ENCODE peak calls at places on chromosomes 12 and 14, in six cellular contexts. L is A549, V is HepG2, S is endothelial cell of umbilical vein, O is K562, M is GM12878. U is an unnamed sample.

GRCh38 chr14:95814363-95815225 is 62.0 kb upstream of the TUNAR start:
- DNase-seq in L (no peak), V (no peak), S (no peak), O (no peak), M (no peak), U (no peak)

GRCh38 chr12:52561880-52562449 is 9.0 kb upstream of the KRT71 start:
- DNase-seq in L (peak; percentile 41), V (peak; percentile 21), S (no peak), O (peak; percentile 6), M (no peak), U (no peak)

GRCh38 chr12:117141097-117141898 is 42.1 kb upstream of the TESC start:
- DNase-seq in L (no peak), V (no peak), S (no peak), O (no peak), M (no peak), U (no peak)

GRCh38 chr14:99201351-99202073 is 70.5 kb downstream of the BCL11B start:
- DNase-seq in L (no peak), V (no peak), S (no peak), O (no peak), M (no peak), U (no peak)

GRCh38 chr12:108430245-108430644 is 84.8 kb upstream of the FICD start:
- DNase-seq in L (no peak), V (no peak), S (no peak), O (no peak), M (no peak), U (no peak)

GRCh38 chr12:22046090-22046967 is at the start of gene CMAS:
- DNase-seq in L (peak; percentile 79), V (peak; percentile 36), S (peak; percentile 56), O (peak; percentile 94), M (peak; percentile 16), U (peak; percentile 94)

GRCh38 chr12:55688716-55689655 is 18.7 kb downstream of the ITGA7 start:
- DNase-seq in L (no peak), V (no peak), S (no peak), O (no peak), M (no peak), U (no peak)

GRCh38 chr12:53538209-53538689 is 31.0 kb upstream of the NPFF start:
- DNase-seq in L (peak; percentile 42), V (peak; percentile 94), S (peak; percentile 50), O (no peak), M (no peak), U (peak; percentile 54)

GRCh38 chr12:76636141-76636692 is 76.6 kb upstream of the OSBPL8 start:
- DNase-seq in L (no peak), V (no peak), S (peak; percentile 22), O (peak; percentile 60), M (no peak), U (no peak)

GRCh38 chr12:25526778-25527177 is 26.3 kb downstream of the LMNTD1 start:
- DNase-seq in L (no peak), V (no peak), S (no peak), O (no peak), M (no peak), U (no peak)

GRCh38 chr12:120388711-120389431 is 19.9 kb upstream of the MSI1 start:
- DNase-seq in L (no peak), V (no peak), S (no peak), O (no peak), M (no peak), U (no peak)

GRCh38 chr14:103073367-103073875 is 10.6 kb upstream of the LBHD2 start:
- DNase-seq in L (peak; percentile 86), V (no peak), S (no peak), O (no peak), M (no peak), U (no peak)

GRCh38 chr12:14716848-14717444 is 20.5 kb upstream of the GUCY2C start:
- DNase-seq in L (peak; percentile 71), V (peak; percentile 52), S (peak; percentile 52), O (peak; percentile 44), M (no peak), U (peak; percentile 59)

GRCh38 chr12:8734873-8735381 is 37.1 kb downstream of the RIMKLB start:
- DNase-seq in L (no peak), V (no peak), S (no peak), O (no peak), M (no peak), U (no peak)

GRCh38 chr12:120640840-120641833 is 711 bp downstream of the CABP1 start:
- DNase-seq in L (peak; percentile 56), V (peak; percentile 22), S (peak; percentile 46), O (peak; percentile 70), M (no peak), U (peak; percentile 80)

GRCh38 chr14:60161176-60162107 is 3.8 kb downstream of the DHRS7 start:
- DNase-seq in L (no peak), V (peak; percentile 38), S (no peak), O (no peak), M (no peak), U (peak; percentile 13)
- TF ChIP-seq MYC in L (no peak), V (no peak), S (no peak), O (no peak), M (no peak), U (no peak)

GRCh38 chr12:6450869-6451347 is 934 bp upstream of the TAPBPL start:
- DNase-seq in L (no peak), V (no peak), S (no peak), O (no peak), M (no peak), U (no peak)

GRCh38 chr12:6450091-6450868 is 1.6 kb upstream of the TAPBPL start:
- DNase-seq in L (no peak), V (no peak), S (no peak), O (no peak), M (no peak), U (no peak)

GRCh38 chr12:6451348-6452244 is at the start of gene TAPBPL:
- DNase-seq in L (peak; percentile 47), V (peak; percentile 89), S (peak; percentile 89), O (peak; percentile 38), M (peak; percentile 75), U (peak; percentile 79)

GRCh38 chr12:6452245-6452731 is 446 bp downstream of the TAPBPL start:
- DNase-seq in L (no peak), V (no peak), S (no peak), O (peak; percentile 12), M (no peak), U (no peak)

GRCh38 chr12:6452908-6453630 is 1.2 kb downstream of the TAPBPL start:
- DNase-seq in L (no peak), V (no peak), S (no peak), O (no peak), M (no peak), U (no peak)
- TF ChIP-seq MYC in L (no peak), V (no peak), S (no peak), O (no peak), M (no peak), U (no peak)

GRCh38 chr14:22918519-22918808 is 485 bp downstream of the RBM23 start:
- DNase-seq in L (no peak), V (no peak), S (no peak), O (no peak), M (peak; percentile 17), U (no peak)
- TF ChIP-seq MYC in L (no peak), V (no peak), S (no peak), O (no peak), M (no peak), U (no peak)

GRCh38 chr12:57395121-57395520 is 35.7 kb downstream of the R3HDM2 start:
- DNase-seq in L (no peak), V (no peak), S (no peak), O (no peak), M (no peak), U (no peak)

GRCh38 chr12:57401165-57401564 is 29.7 kb downstream of the R3HDM2 start:
- DNase-seq in L (peak; percentile 15), V (no peak), S (no peak), O (peak; percentile 17), M (no peak), U (no peak)

DNA sequence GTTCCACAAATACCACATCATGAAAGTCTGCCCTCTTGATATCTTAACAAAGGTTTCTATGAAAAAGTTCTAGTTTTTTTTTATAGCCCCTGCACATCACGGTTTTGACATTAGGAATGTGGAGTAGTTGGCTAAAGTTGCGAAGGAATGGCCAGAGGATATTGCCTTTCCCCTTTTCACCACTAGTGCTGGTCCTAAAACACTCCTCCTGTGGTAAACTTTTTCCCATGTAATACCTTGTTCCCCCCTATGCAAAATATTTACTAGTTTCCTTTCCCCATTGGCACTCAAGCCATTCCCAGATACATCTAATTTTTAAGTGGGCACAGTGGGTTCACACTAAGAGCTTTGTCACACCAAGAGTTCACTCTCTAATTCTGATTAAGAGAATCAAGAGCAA is 33.4 kb downstream of the R3HDM2 start:
- DNase-seq in L (no peak), V (no peak), S (no peak), O (no peak), M (no peak), U (no peak)
- TF ChIP-seq MYC in L (no peak), V (no peak), S (no peak), O (no peak), M (no peak), U (no peak)

DNA sequence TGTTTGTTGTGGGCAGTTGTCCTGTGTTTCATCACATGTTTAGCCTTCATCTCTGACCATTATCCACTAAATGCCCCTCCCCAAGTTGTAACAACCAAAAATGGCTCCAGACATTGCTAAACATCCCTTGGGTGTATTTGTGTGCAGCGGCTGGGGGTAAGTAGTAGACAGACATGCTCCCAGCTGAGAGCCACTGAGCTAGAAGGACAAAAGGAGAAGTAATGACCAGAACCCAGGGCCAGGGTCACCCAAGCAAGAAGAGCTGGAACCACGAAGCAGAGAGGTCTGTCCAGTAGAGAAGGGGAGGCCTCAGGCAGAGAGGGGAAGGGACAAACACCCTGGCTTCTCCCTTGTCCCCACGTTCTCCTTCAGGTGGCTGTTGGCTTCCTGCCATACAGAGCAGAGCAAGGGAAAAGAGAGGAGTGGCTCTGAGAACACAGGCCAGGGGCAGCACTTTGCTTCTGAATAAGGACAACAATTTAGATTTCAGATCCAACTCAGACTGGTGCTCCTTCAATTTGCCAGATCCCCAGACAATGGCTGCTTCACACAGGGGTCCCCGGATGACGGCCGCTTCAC is 55.2 kb downstream of the NDUFA12 start:
- DNase-seq in L (no peak), V (peak; percentile 16), S (no peak), O (no peak), M (no peak), U (peak; percentile 82)
- TF ChIP-seq MYC in L (no peak), V (no peak), S (no peak), O (no peak), M (no peak), U (no peak)

GRCh38 chr14:38856798-38857197 is 246.2 kb downstream of the SEC23A start:
- DNase-seq in L (no peak), V (no peak), S (no peak), O (no peak), M (no peak), U (no peak)
- TF ChIP-seq MYC in L (no peak), V (no peak), S (no peak), O (no peak), M (no peak), U (no peak)

DNA sequence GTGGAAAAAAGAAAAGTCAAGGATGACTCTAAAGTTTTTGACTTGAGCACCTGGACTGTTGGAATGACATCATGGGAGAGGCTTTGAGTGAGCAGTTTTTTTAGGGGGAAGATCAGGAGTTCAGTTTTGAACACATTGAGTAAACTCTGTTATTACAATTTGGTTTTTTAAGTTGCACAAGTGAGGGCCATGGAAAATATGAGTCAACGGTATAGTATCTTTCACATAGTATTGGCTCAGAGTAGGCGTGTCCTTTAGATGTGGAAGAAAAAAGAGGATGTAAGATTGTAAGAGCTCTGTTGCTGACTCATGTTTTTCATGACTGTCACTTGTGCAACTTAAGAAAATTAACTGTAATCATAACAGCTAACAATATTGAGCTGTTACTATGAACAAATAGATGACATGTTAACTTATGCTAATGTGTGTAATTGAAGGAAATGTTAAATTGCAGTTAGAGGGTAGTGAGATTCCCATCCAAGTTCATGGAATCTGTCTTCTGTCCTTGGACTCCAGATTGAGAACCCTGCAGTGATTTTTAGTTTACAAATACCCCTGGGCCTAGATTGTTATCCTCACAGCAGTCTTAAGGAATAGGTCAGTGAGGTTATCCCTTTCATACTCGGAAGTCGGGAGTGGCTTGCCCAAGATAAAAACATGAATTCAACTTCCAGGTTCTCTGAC is 48.1 kb upstream of the ATP2B1 start:
- DNase-seq in L (peak; percentile 95), V (peak; percentile 54), S (peak; percentile 72), O (peak; percentile 81), M (peak; percentile 97), U (peak; percentile 100)
- TF ChIP-seq MYC in L (no peak), V (no peak), S (no peak), O (peak; percentile 28), M (no peak), U (peak; percentile 65)

U was measured in NB4.